ENCODE peak calls at places on chromosomes 1 and 21, in eight cellular contexts. B is activated CD4-positive, alpha-beta T cell treated with anti-CD3 and anti-CD28 coated beads, Interleukin-2, amount 50 U/mL, for 1 hour; V is HTR-8/SVneo; I is HuH-7; P is AG08396; Q is NAMALWA; J is NCI-H1105; A is CMK. Y is an unnamed sample.
A peak's percentile ranks its signal among the peaks of the same experiment; 100 is the strongest.

GRCh38 chr1:160646711-160647328 is at the start of gene SLAMF1:
- DNase-seq in V (no peak), Q (peak; percentile 46), A (peak; percentile 41), P (no peak), J (no peak), I (no peak), B (no peak), Y (no peak)

GRCh38 chr1:111334169-111334568 is 43.5 kb downstream of the CHIA start:
- DNase-seq in B (peak; percentile 58), I (no peak), Q (peak; percentile 71), A (no peak), P (peak; percentile 48), J (peak; percentile 39), V (no peak), Y (peak; percentile 63)

GRCh38 chr1:172742599-172743500 is 83.9 kb downstream of the FASLG start:
- DNase-seq in I (peak; percentile 15), J (no peak), Q (peak; percentile 76), A (no peak), B (no peak), P (no peak), V (no peak), Y (no peak)

GRCh38 chr1:72060466-72060865 is 221.9 kb downstream of the NEGR1 start:
- DNase-seq in A (no peak), I (no peak), V (no peak), J (no peak), P (no peak), B (no peak), Q (no peak), Y (no peak)

GRCh38 chr1:187862506-187862905 is 1033.8 kb downstream of the PLA2G4A start:
- DNase-seq in A (no peak), V (no peak), B (no peak), J (no peak), P (no peak), I (no peak), Q (no peak), Y (no peak)

GRCh38 chr1:12203216-12204007 is 26.4 kb upstream of the VPS13D start:
- DNase-seq in P (no peak), A (no peak), I (no peak), V (no peak), J (no peak), B (no peak), Q (no peak), Y (no peak)

GRCh38 chr1:200665851-200666250 is 3.9 kb downstream of the DDX59 start:
- DNase-seq in I (no peak), B (no peak), J (no peak), P (no peak), Q (no peak), A (no peak), V (no peak), Y (no peak)

GRCh38 chr21:44498965-44499560 is 40.9 kb downstream of the KRTAP10-1 start:
- DNase-seq in Q (no peak), V (no peak), I (no peak), B (no peak), A (no peak), J (no peak), P (no peak), Y (no peak)

GRCh38 chr1:157993179-157994080 is at the start of gene KIRREL1:
- DNase-seq in J (peak; percentile 72), P (peak; percentile 86), B (no peak), A (no peak), I (no peak), V (no peak), Q (no peak), Y (no peak)

GRCh38 chr21:33880626-33881025 is 35.0 kb downstream of the ATP5PO start:
- DNase-seq in J (no peak), I (no peak), B (no peak), V (no peak), Q (no peak), P (no peak), A (no peak), Y (no peak)

GRCh38 chr1:76782777-76783176 is 84.5 kb upstream of the ST6GALNAC5 start:
- DNase-seq in V (no peak), J (no peak), A (no peak), B (no peak), P (no peak), Q (no peak), I (no peak), Y (no peak)

GRCh38 chr1:155038602-155039307 is 5.1 kb downstream of the DCST1 start:
- DNase-seq in V (no peak), A (no peak), B (no peak), P (no peak), I (no peak), J (no peak), Q (no peak), Y (no peak)

GRCh38 chr21:46411236-46411635 is 47.5 kb upstream of the DIP2A start:
- DNase-seq in B (no peak), Q (no peak), P (no peak), J (no peak), V (no peak), A (no peak), I (no peak), Y (no peak)

GRCh38 chr1:62386351-62387121 is 50.3 kb upstream of the USP1 start:
- DNase-seq in A (no peak), B (no peak), J (no peak), I (no peak), V (no peak), P (no peak), Q (no peak), Y (no peak)

GRCh38 chr1:31937300-31938183 is 626 bp downstream of the PTP4A2 start:
- DNase-seq in J (no peak), B (peak; percentile 78), I (peak; percentile 34), Q (peak; percentile 71), P (peak; percentile 78), A (peak; percentile 66), V (peak; percentile 50), Y (peak; percentile 79)

GRCh38 chr1:223019236-223019635 is 123.8 kb downstream of the TLR5 start:
- DNase-seq in Q (no peak), B (no peak), J (no peak), P (no peak), I (no peak), A (no peak), V (no peak), Y (no peak)

GRCh38 chr1:41122851-41123518 is 101.5 kb upstream of the SLFNL1 start:
- DNase-seq in A (no peak), P (peak; percentile 67), V (peak; percentile 32), B (peak; percentile 2), J (no peak), Q (peak; percentile 55), I (peak; percentile 53), Y (no peak)